ENCODE peak calls at places on chromosomes 12 and 14, in nine cellular contexts. L is lower lobe of right lung; S is CD8-positive, alpha-beta memory T cell; W is AG10803; E is lower leg skin; A is CD4-positive, alpha-beta memory T cell; Q is esophagus muscularis mucosa; G is dorsolateral prefrontal cortex; X is AG09309. D is an unnamed sample.

GRCh38 chr12:13208533-13209278 is 12.2 kb downstream of the EMP1 start:
- DNase-seq in L (no peak), S (no peak), W (no peak), E (no peak), A (no peak), Q (no peak), G (no peak), X (no peak), D (no peak)

GRCh38 chr12:1629338-1630080 is 478 bp downstream of the WNT5B start:
- DNase-seq in L (no peak), S (no peak), W (no peak), E (no peak), A (no peak), Q (no peak), G (no peak), X (no peak), D (no peak)

GRCh38 chr14:63573579-63573978 is 30.4 kb upstream of the PPP2R5E start:
- DNase-seq in L (no peak), S (no peak), W (peak; percentile 6), E (no peak), A (no peak), Q (no peak), G (no peak), X (no peak), D (peak; percentile 19)

GRCh38 chr14:100539766-100540140 is 47.5 kb downstream of the BEGAIN start:
- DNase-seq in L (peak; percentile 27), S (no peak), W (no peak), E (peak; percentile 73), A (no peak), Q (no peak), G (peak; percentile 32), X (no peak), D (no peak)

GRCh38 chr12:112823582-112824149 is 32.1 kb downstream of the RPH3A start:
- DNase-seq in L (no peak), S (no peak), W (no peak), E (no peak), A (no peak), Q (no peak), G (no peak), X (no peak), D (no peak)

GRCh38 chr14:72451081-72451972 is 442.6 kb downstream of the DPF3 start:
- DNase-seq in L (no peak), S (peak; percentile 39), W (peak; percentile 7), E (no peak), A (peak; percentile 50), Q (no peak), G (no peak), X (no peak), D (no peak)

GRCh38 chr14:61171687-61172086 is 109.5 kb downstream of the TMEM30B start:
- DNase-seq in L (no peak), S (no peak), W (peak; percentile 34), E (no peak), A (no peak), Q (peak; percentile 53), G (no peak), X (no peak), D (no peak)

GRCh38 chr12:100404769-100405407 is 48.0 kb downstream of the SLC17A8 start:
- DNase-seq in L (peak; percentile 53), S (no peak), W (peak; percentile 41), E (peak; percentile 43), A (peak; percentile 0), Q (peak; percentile 55), G (no peak), X (peak; percentile 1), D (peak; percentile 9)

GRCh38 chr12:79680051-79680450 is 10.7 kb downstream of the PAWR start:
- DNase-seq in L (no peak), S (no peak), W (no peak), E (no peak), A (no peak), Q (no peak), G (no peak), X (no peak), D (no peak)

GRCh38 chr12:50924439-50925341 is 27.7 kb upstream of the HIGD1C start:
- DNase-seq in L (peak; percentile 87), S (peak; percentile 6), W (peak; percentile 79), E (peak; percentile 97), A (no peak), Q (peak; percentile 97), G (peak; percentile 86), X (peak; percentile 54), D (peak; percentile 85)

GRCh38 chr12:93541578-93542217 is 30.8 kb upstream of the SOCS2 start:
- DNase-seq in L (no peak), S (no peak), W (peak; percentile 9), E (no peak), A (no peak), Q (no peak), G (no peak), X (no peak), D (no peak)

GRCh38 chr14:31209605-31210004 is 2.0 kb upstream of the HECTD1 start:
- DNase-seq in L (no peak), S (no peak), W (no peak), E (no peak), A (no peak), Q (no peak), G (no peak), X (no peak), D (no peak)

GRCh38 chr14:104237651-104238423 is 99.5 kb downstream of the KIF26A start:
- DNase-seq in L (no peak), S (no peak), W (no peak), E (peak; percentile 59), A (no peak), Q (no peak), G (no peak), X (no peak), D (no peak)

GRCh38 chr12:115349711-115350110 is 665.7 kb upstream of the TBX3 start:
- DNase-seq in L (no peak), S (no peak), W (no peak), E (no peak), A (no peak), Q (no peak), G (no peak), X (no peak), D (no peak)

GRCh38 chr12:57430117-57430930 is 519 bp downstream of the R3HDM2 start:
- DNase-seq in L (peak; percentile 69), S (no peak), W (peak; percentile 25), E (peak; percentile 89), A (no peak), Q (no peak), G (no peak), X (no peak), D (no peak)

GRCh38 chr14:23579739-23580138 is 1.1 kb upstream of the JPH4 start:
- DNase-seq in L (no peak), S (no peak), W (no peak), E (no peak), A (no peak), Q (no peak), G (no peak), X (no peak), D (no peak)

GRCh38 chr14:23578560-23579310 is at the start of gene JPH4:
- DNase-seq in L (no peak), S (no peak), W (no peak), E (peak; percentile 80), A (no peak), Q (no peak), G (peak; percentile 72), X (no peak), D (no peak)

GRCh38 chr14:23579311-23579630 is 681 bp upstream of the JPH4 start:
- DNase-seq in L (no peak), S (no peak), W (no peak), E (peak; percentile 50), A (no peak), Q (no peak), G (no peak), X (no peak), D (no peak)

GRCh38 chr14:23577004-23577681 is 1.4 kb downstream of the JPH4 start:
- DNase-seq in L (no peak), S (no peak), W (no peak), E (peak; percentile 85), A (no peak), Q (no peak), G (no peak), X (no peak), D (no peak)

GRCh38 chr14:23577710-23578392 is 739 bp downstream of the JPH4 start:
- DNase-seq in L (no peak), S (no peak), W (no peak), E (peak; percentile 42), A (no peak), Q (no peak), G (no peak), X (no peak), D (no peak)
- H3K4me3 ChIP-seq in L (peak overlapping the region; percentile 36), S (no peak overlapping the region), W (no peak overlapping the region), E (no peak overlapping the region), A (no peak overlapping the region), Q (peak overlapping the region; percentile 35), G (peak overlapping the region; percentile 56), X (no peak overlapping the region), D (no peak overlapping the region)

GRCh38 chr14:51780006-51780692 is 80.3 kb upstream of the GNG2 start:
- DNase-seq in L (peak; percentile 66), S (peak; percentile 59), W (peak; percentile 65), E (peak; percentile 94), A (peak; percentile 70), Q (peak; percentile 94), G (no peak), X (no peak), D (no peak)
- H3K4me3 ChIP-seq in L (no peak overlapping the region), S (no peak overlapping the region), W (peak overlapping the region; percentile 28), E (no peak overlapping the region), A (no peak overlapping the region), Q (peak overlapping the region; percentile 17), G (no peak overlapping the region), X (no peak overlapping the region), D (no peak overlapping the region)

DNA sequence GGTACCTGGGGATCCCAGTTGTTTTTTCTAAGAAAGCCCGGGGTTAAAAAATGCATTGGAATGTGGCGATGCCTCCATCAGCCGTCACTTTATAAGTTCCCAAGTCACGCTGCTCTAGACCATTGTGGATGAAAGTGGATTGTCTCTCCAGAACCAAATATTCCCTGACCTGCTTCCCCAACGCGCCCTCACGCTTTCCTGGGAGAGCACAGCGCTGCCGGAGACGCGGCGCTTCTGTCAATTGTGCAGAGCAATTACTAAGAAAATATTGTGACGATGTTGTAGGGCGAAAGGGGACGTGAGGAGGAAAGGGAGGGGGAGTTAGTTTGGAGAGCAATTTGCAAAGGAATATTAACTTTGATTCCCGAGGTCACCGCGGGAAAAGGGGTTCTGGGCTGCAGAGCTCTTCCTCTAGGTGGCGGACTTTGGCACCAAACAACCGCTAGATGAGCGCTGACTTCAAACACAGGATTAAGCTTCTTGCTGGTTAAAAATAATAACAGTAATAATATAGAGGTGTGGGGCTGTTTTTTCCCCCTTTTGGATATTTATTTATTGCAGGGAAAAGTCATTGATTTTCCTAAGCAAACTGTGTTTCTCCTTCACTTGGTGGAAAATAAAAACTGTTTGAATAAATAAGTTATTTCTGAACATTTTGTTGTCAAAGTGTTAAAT is 9.6 kb upstream of the FOXG1 start:
- DNase-seq in L (no peak), S (no peak), W (peak; percentile 49), E (no peak), A (no peak), Q (no peak), G (no peak), X (no peak), D (no peak)
- H3K4me3 ChIP-seq in L (no peak overlapping the region), S (no peak overlapping the region), W (peak overlapping the region; percentile 27), E (no peak overlapping the region), A (no peak overlapping the region), Q (no peak overlapping the region), G (peak overlapping the region; percentile 32), X (no peak overlapping the region), D (peak overlapping the region; percentile 32)

DNA sequence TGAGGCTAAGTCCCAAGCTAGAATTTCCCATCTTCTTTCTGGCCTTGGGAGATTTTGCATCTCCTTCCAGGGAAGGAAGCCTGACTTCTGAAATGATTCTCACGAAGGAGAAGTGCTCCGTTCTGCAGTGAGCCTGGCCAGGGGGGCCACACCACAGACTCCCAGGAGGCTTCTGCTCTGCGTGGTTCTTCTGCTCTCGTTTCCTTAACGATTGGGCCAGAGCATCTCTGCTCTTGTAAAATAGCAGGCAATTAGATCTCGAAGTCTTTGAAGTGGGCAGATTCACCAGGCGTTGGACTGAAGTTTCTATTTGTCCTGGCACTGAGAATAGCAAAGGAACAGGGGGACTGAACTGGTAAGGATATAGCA is 6.7 kb upstream of the BATF start:
- DNase-seq in L (no peak), S (no peak), W (no peak), E (no peak), A (no peak), Q (peak; percentile 91), G (no peak), X (no peak), D (peak; percentile 76)
- H3K4me3 ChIP-seq in L (peak overlapping the region; percentile 46), S (peak overlapping the region; percentile 45), W (no peak overlapping the region), E (no peak overlapping the region), A (peak overlapping the region; percentile 45), Q (peak overlapping the region; percentile 46), G (peak overlapping the region; percentile 4), X (peak overlapping the region; percentile 30), D (peak overlapping the region; percentile 32)